ENCODE peak calls at places on chromosomes 6 and 20, in five cellular contexts. One of them, this sample, is unnamed.

GRCh38 chr6:9225441-9225871 is 790.1 kb upstream of the SLC35B3 start:
- DNase-seq in lower leg skin: no peak
- DNase-seq in PC-3: peak
- DNase-seq in neuronal stem cell: no peak
- DNase-seq in cardiac muscle cell: no peak
- DNase-seq in this sample: peak

GRCh38 chr6:44468835-44469234 is 81.3 kb downstream of the CDC5L start:
- DNase-seq in lower leg skin: no peak
- DNase-seq in PC-3: no peak
- DNase-seq in neuronal stem cell: no peak
- DNase-seq in cardiac muscle cell: no peak
- DNase-seq in this sample: no peak

GRCh38 chr6:106525111-106525884 is 104.0 kb downstream of the RTN4IP1 start:
- DNase-seq in lower leg skin: no peak
- DNase-seq in PC-3: peak
- DNase-seq in neuronal stem cell: no peak
- DNase-seq in cardiac muscle cell: no peak
- DNase-seq in this sample: peak

GRCh38 chr6:154932562-154933027 is 62.5 kb upstream of the TIAM2 start:
- DNase-seq in lower leg skin: no peak
- DNase-seq in PC-3: peak
- DNase-seq in neuronal stem cell: no peak
- DNase-seq in cardiac muscle cell: peak
- DNase-seq in this sample: peak

GRCh38 chr6:118748311-118749062 is 97.1 kb upstream of the CEP85L start:
- DNase-seq in lower leg skin: peak
- DNase-seq in PC-3: peak
- DNase-seq in neuronal stem cell: no peak
- DNase-seq in cardiac muscle cell: peak
- DNase-seq in this sample: no peak

GRCh38 chr6:14286144-14286543 is 168.6 kb downstream of the CD83 start:
- DNase-seq in lower leg skin: no peak
- DNase-seq in PC-3: peak
- DNase-seq in neuronal stem cell: no peak
- DNase-seq in cardiac muscle cell: peak
- DNase-seq in this sample: peak

GRCh38 chr6:163490826-163491577 is 76.5 kb downstream of the QKI start:
- DNase-seq in lower leg skin: peak
- DNase-seq in PC-3: peak
- DNase-seq in neuronal stem cell: no peak
- DNase-seq in cardiac muscle cell: peak
- DNase-seq in this sample: peak

GRCh38 chr6:13526718-13527668 is 39.6 kb upstream of the GFOD1 start:
- DNase-seq in lower leg skin: peak
- DNase-seq in PC-3: no peak
- DNase-seq in neuronal stem cell: no peak
- DNase-seq in cardiac muscle cell: peak
- DNase-seq in this sample: peak

GRCh38 chr20:59161626-59162170 is 1.9 kb upstream of the ZNF831 start:
- DNase-seq in lower leg skin: no peak
- DNase-seq in PC-3: no peak
- DNase-seq in neuronal stem cell: no peak
- DNase-seq in cardiac muscle cell: no peak
- DNase-seq in this sample: no peak

GRCh38 chr20:47610247-47610944 is 108.7 kb downstream of the NCOA3 start:
- DNase-seq in lower leg skin: no peak
- DNase-seq in PC-3: peak
- DNase-seq in neuronal stem cell: no peak
- DNase-seq in cardiac muscle cell: peak
- DNase-seq in this sample: peak

GRCh38 chr6:11810039-11810541 is 31.5 kb upstream of the ADTRP start:
- DNase-seq in lower leg skin: peak
- DNase-seq in PC-3: peak
- DNase-seq in neuronal stem cell: no peak
- DNase-seq in cardiac muscle cell: peak
- DNase-seq in this sample: peak

GRCh38 chr6:9139762-9140161 is 704.4 kb upstream of the SLC35B3 start:
- DNase-seq in lower leg skin: no peak
- DNase-seq in PC-3: peak
- DNase-seq in neuronal stem cell: no peak
- DNase-seq in cardiac muscle cell: no peak
- DNase-seq in this sample: no peak

GRCh38 chr20:46058656-46059281 is 29.8 kb downstream of the SLC12A5 start:
- DNase-seq in lower leg skin: peak
- DNase-seq in PC-3: no peak
- DNase-seq in neuronal stem cell: peak
- DNase-seq in cardiac muscle cell: no peak
- DNase-seq in this sample: no peak

GRCh38 chr20:59771506-59772372 is 161.7 kb downstream of the SYCP2 start:
- DNase-seq in lower leg skin: peak
- DNase-seq in PC-3: peak
- DNase-seq in neuronal stem cell: no peak
- DNase-seq in cardiac muscle cell: no peak
- DNase-seq in this sample: no peak

GRCh38 chr6:139173822-139174221 is 38.9 kb downstream of the HECA start:
- DNase-seq in lower leg skin: no peak
- DNase-seq in PC-3: no peak
- DNase-seq in neuronal stem cell: no peak
- DNase-seq in cardiac muscle cell: no peak
- DNase-seq in this sample: no peak

GRCh38 chr6:68635706-68636513 is 828 bp downstream of the ADGRB3 start:
- DNase-seq in lower leg skin: no peak
- DNase-seq in PC-3: no peak
- DNase-seq in neuronal stem cell: peak
- DNase-seq in cardiac muscle cell: peak
- DNase-seq in this sample: peak

GRCh38 chr6:12051861-12052368 is 39.8 kb downstream of the HIVEP1 start:
- DNase-seq in lower leg skin: no peak
- DNase-seq in PC-3: no peak
- DNase-seq in neuronal stem cell: no peak
- DNase-seq in cardiac muscle cell: no peak
- DNase-seq in this sample: peak

GRCh38 chr6:132763269-132763668 is 5.6 kb upstream of the VNN2 start:
- DNase-seq in lower leg skin: no peak
- DNase-seq in PC-3: no peak
- DNase-seq in neuronal stem cell: no peak
- DNase-seq in cardiac muscle cell: peak
- DNase-seq in this sample: no peak

GRCh38 chr20:17617212-17617867 is 47.5 kb downstream of the DSTN start:
- DNase-seq in lower leg skin: peak
- DNase-seq in PC-3: peak
- DNase-seq in neuronal stem cell: peak
- DNase-seq in cardiac muscle cell: peak
- DNase-seq in this sample: peak

GRCh38 chr6:112933947-112934346 is 586.8 kb downstream of the RFPL4B start:
- DNase-seq in lower leg skin: no peak
- DNase-seq in PC-3: no peak
- DNase-seq in neuronal stem cell: no peak
- DNase-seq in cardiac muscle cell: no peak
- DNase-seq in this sample: no peak

GRCh38 chr6:45677381-45677992 is 299.8 kb upstream of the SUPT3H start:
- DNase-seq in lower leg skin: no peak
- DNase-seq in PC-3: peak
- DNase-seq in neuronal stem cell: no peak
- DNase-seq in cardiac muscle cell: peak
- DNase-seq in this sample: peak

GRCh38 chr6:21164768-21165326 is 428.7 kb upstream of the SOX4 start:
- DNase-seq in lower leg skin: no peak
- DNase-seq in PC-3: no peak
- DNase-seq in neuronal stem cell: no peak
- DNase-seq in cardiac muscle cell: no peak
- DNase-seq in this sample: peak

GRCh38 chr6:34748757-34749156 is 8.5 kb upstream of the SNRPC start:
- DNase-seq in lower leg skin: peak
- DNase-seq in PC-3: no peak
- DNase-seq in neuronal stem cell: no peak
- DNase-seq in cardiac muscle cell: no peak
- DNase-seq in this sample: no peak

GRCh38 chr6:145875496-145876244 is 61.1 kb upstream of the FBXO30 start:
- DNase-seq in lower leg skin: no peak
- DNase-seq in PC-3: no peak
- DNase-seq in neuronal stem cell: no peak
- DNase-seq in cardiac muscle cell: peak
- DNase-seq in this sample: peak

GRCh38 chr6:5442319-5442718 is 181.0 kb downstream of the FARS2 start:
- DNase-seq in lower leg skin: no peak
- DNase-seq in PC-3: no peak
- DNase-seq in neuronal stem cell: no peak
- DNase-seq in cardiac muscle cell: no peak
- DNase-seq in this sample: no peak

GRCh38 chr6:5438882-5439584 is 177.7 kb downstream of the FARS2 start:
- DNase-seq in lower leg skin: no peak
- DNase-seq in PC-3: no peak
- DNase-seq in neuronal stem cell: no peak
- DNase-seq in cardiac muscle cell: no peak
- DNase-seq in this sample: no peak

GRCh38 chr6:5443491-5443890 is 182.2 kb downstream of the FARS2 start:
- DNase-seq in lower leg skin: no peak
- DNase-seq in PC-3: no peak
- DNase-seq in neuronal stem cell: no peak
- DNase-seq in cardiac muscle cell: no peak
- DNase-seq in this sample: no peak

GRCh38 chr6:5442946-5443345 is 181.6 kb downstream of the FARS2 start:
- DNase-seq in lower leg skin: no peak
- DNase-seq in PC-3: no peak
- DNase-seq in neuronal stem cell: no peak
- DNase-seq in cardiac muscle cell: no peak
- DNase-seq in this sample: no peak

GRCh38 chr6:5439749-5440148 is 178.4 kb downstream of the FARS2 start:
- DNase-seq in lower leg skin: no peak
- DNase-seq in PC-3: peak
- DNase-seq in neuronal stem cell: no peak
- DNase-seq in cardiac muscle cell: no peak
- DNase-seq in this sample: no peak
- H3K4me3 ChIP-seq in lower leg skin: no peak
- H3K4me3 ChIP-seq in PC-3: no peak
- H3K4me3 ChIP-seq in neuronal stem cell: no peak
- H3K4me3 ChIP-seq in cardiac muscle cell: no peak
- H3K4me3 ChIP-seq in this sample: no peak

GRCh38 chr20:11686900-11687543 is 230.7 kb upstream of the BTBD3 start:
- DNase-seq in lower leg skin: no peak
- DNase-seq in PC-3: peak
- DNase-seq in neuronal stem cell: peak
- DNase-seq in cardiac muscle cell: peak
- DNase-seq in this sample: no peak
- H3K4me3 ChIP-seq in lower leg skin: no peak
- H3K4me3 ChIP-seq in PC-3: peak
- H3K4me3 ChIP-seq in neuronal stem cell: no peak
- H3K4me3 ChIP-seq in cardiac muscle cell: peak
- H3K4me3 ChIP-seq in this sample: peak

GRCh38 chr20:22430154-22430745 is 154.1 kb downstream of the FOXA2 start:
- DNase-seq in lower leg skin: no peak
- DNase-seq in PC-3: peak
- DNase-seq in neuronal stem cell: peak
- DNase-seq in cardiac muscle cell: peak
- DNase-seq in this sample: no peak

GRCh38 chr20:22430746-22431168 is 153.6 kb downstream of the FOXA2 start:
- DNase-seq in lower leg skin: no peak
- DNase-seq in PC-3: no peak
- DNase-seq in neuronal stem cell: peak
- DNase-seq in cardiac muscle cell: no peak
- DNase-seq in this sample: no peak

GRCh38 chr20:22428051-22428450 is 156.3 kb downstream of the FOXA2 start:
- DNase-seq in lower leg skin: no peak
- DNase-seq in PC-3: peak
- DNase-seq in neuronal stem cell: no peak
- DNase-seq in cardiac muscle cell: no peak
- DNase-seq in this sample: no peak

GRCh38 chr20:22431419-22431818 is 153.0 kb downstream of the FOXA2 start:
- DNase-seq in lower leg skin: no peak
- DNase-seq in PC-3: no peak
- DNase-seq in neuronal stem cell: no peak
- DNase-seq in cardiac muscle cell: no peak
- DNase-seq in this sample: no peak

DNA sequence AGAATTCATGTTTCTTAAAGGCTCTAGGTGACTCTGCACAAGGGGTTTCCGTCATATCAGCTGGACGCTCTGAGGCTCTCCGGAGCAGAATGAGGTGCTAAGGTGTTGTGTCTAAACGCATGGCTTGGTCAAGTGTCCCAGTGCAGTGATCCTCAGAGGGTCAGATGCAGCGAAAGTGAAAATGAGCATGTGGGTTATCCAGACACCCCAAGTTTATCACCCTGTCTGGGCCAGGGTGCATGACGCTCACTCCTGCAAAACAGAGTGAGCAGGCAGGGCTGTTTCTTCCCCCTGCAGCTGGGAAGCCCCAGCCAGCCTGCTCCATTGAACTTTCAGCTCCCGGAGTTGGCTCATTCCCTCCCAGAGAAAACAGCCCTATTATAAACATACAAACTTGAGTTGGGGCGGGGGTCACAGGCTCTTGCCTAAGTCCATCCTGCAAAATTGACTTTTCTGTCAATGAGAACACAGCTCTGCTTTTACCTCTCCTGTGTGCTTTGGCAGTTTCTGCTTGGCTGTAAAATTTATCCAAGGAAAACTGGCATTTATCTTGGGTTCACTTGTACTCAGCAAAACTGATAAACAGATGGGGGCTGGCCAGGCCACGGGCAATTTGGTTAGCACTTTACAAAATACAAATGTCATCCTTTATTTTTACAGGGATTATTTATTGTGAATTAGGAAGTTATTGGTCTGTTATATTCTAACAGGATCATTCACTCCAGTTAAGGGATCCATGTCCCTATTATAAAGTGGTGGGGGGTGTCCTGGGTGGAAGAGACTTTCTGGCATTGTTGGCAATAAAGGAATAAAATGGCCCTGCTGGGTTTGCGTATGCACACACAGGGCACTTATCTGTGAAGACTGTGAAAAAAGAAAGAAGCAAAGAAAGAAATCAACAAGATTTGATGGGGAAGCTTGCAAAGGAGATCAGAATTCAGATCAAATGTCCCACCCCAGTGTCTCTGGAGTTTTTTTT is 154.9 kb downstream of the FOXA2 start:
- DNase-seq in lower leg skin: no peak
- DNase-seq in PC-3: no peak
- DNase-seq in neuronal stem cell: no peak
- DNase-seq in cardiac muscle cell: no peak
- DNase-seq in this sample: no peak
- H3K4me3 ChIP-seq in lower leg skin: no peak
- H3K4me3 ChIP-seq in PC-3: peak
- H3K4me3 ChIP-seq in neuronal stem cell: no peak
- H3K4me3 ChIP-seq in cardiac muscle cell: no peak
- H3K4me3 ChIP-seq in this sample: no peak

DNA sequence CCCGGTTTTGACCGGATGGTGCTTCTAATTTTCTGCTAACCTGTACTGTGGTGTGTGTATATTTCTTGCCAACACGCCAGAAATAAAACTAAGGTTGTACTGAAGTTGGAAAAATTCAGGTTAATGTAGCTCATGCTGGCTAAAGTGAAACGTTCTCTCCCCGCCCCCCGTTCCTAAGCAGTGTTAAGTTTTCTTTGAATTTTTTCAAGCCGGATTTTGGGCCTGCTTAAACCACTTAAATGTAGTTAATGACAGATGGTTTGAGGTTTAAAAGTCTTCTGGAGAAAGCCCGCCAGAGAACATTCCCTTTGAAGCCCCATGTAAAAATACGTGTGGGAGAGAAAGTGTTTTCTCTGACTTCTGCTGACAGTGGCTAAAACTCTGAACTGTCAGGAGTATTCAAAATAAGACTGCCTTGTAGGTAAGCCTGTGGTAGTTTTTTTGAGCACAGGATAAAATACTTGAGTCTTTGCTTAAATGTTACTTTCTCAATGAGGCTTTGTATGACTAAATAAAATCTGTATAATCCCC is 101.4 kb downstream of the OR2B2 start:
- DNase-seq in lower leg skin: no peak
- DNase-seq in PC-3: peak
- DNase-seq in neuronal stem cell: no peak
- DNase-seq in cardiac muscle cell: no peak
- DNase-seq in this sample: no peak
- H3K4me3 ChIP-seq in lower leg skin: no peak
- H3K4me3 ChIP-seq in PC-3: peak
- H3K4me3 ChIP-seq in neuronal stem cell: peak
- H3K4me3 ChIP-seq in cardiac muscle cell: peak
- H3K4me3 ChIP-seq in this sample: peak

This sample was measured in fibroblast of villous mesenchyme.